ENCODE peak calls at places on chromosomes 7 and 10, in ten cellular contexts. One of them, this sample, is unnamed.

GRCh38 chr10:79393924-79394610 is 46.8 kb downstream of the PPIF start:
- DNase-seq in HCT116: no peak
- DNase-seq in upper lobe of left lung: no peak
- DNase-seq in stomach: no peak
- DNase-seq in spleen: peak
- DNase-seq in transverse colon: peak
- DNase-seq in H1: no peak
- DNase-seq in esophagus muscularis mucosa: no peak
- DNase-seq in sigmoid colon: peak
- DNase-seq in breast epithelium: no peak
- DNase-seq in this sample: no peak

GRCh38 chr10:86946215-86947170 is 10.9 kb downstream of the MMRN2 start:
- DNase-seq in sigmoid colon: peak
- DNase-seq in stomach: peak
- DNase-seq in upper lobe of left lung: peak
- DNase-seq in breast epithelium: peak
- DNase-seq in esophagus muscularis mucosa: no peak
- DNase-seq in transverse colon: peak
- DNase-seq in spleen: no peak
- DNase-seq in H1: no peak
- DNase-seq in HCT116: no peak
- DNase-seq in this sample: peak

GRCh38 chr7:137933270-137934017 is 68.4 kb downstream of the CREB3L2 start:
- DNase-seq in HCT116: no peak
- DNase-seq in breast epithelium: peak
- DNase-seq in stomach: no peak
- DNase-seq in upper lobe of left lung: no peak
- DNase-seq in transverse colon: no peak
- DNase-seq in H1: no peak
- DNase-seq in sigmoid colon: peak
- DNase-seq in esophagus muscularis mucosa: no peak
- DNase-seq in spleen: no peak
- DNase-seq in this sample: no peak

GRCh38 chr10:100586959-100587358 is 51.2 kb downstream of the HIF1AN start:
- DNase-seq in upper lobe of left lung: no peak
- DNase-seq in HCT116: no peak
- DNase-seq in transverse colon: no peak
- DNase-seq in H1: no peak
- DNase-seq in breast epithelium: no peak
- DNase-seq in spleen: no peak
- DNase-seq in sigmoid colon: no peak
- DNase-seq in esophagus muscularis mucosa: peak
- DNase-seq in stomach: no peak
- DNase-seq in this sample: no peak

GRCh38 chr7:1844336-1844955 is 174.4 kb downstream of the ELFN1 start:
- DNase-seq in stomach: no peak
- DNase-seq in sigmoid colon: peak
- DNase-seq in breast epithelium: no peak
- DNase-seq in transverse colon: no peak
- DNase-seq in upper lobe of left lung: no peak
- DNase-seq in H1: no peak
- DNase-seq in spleen: peak
- DNase-seq in HCT116: no peak
- DNase-seq in esophagus muscularis mucosa: no peak
- DNase-seq in this sample: no peak

GRCh38 chr10:91247360-91248111 is 27.1 kb downstream of the PCGF5 start:
- DNase-seq in transverse colon: no peak
- DNase-seq in spleen: no peak
- DNase-seq in upper lobe of left lung: peak
- DNase-seq in sigmoid colon: no peak
- DNase-seq in HCT116: no peak
- DNase-seq in stomach: no peak
- DNase-seq in esophagus muscularis mucosa: no peak
- DNase-seq in H1: no peak
- DNase-seq in breast epithelium: no peak
- DNase-seq in this sample: no peak

GRCh38 chr7:158953912-158954311 is 97.6 kb downstream of the DYNC2I1 start:
- DNase-seq in spleen: no peak
- DNase-seq in H1: no peak
- DNase-seq in upper lobe of left lung: no peak
- DNase-seq in stomach: no peak
- DNase-seq in transverse colon: no peak
- DNase-seq in HCT116: no peak
- DNase-seq in esophagus muscularis mucosa: no peak
- DNase-seq in breast epithelium: no peak
- DNase-seq in sigmoid colon: no peak
- DNase-seq in this sample: no peak

GRCh38 chr10:74728225-74728624 is 98.2 kb upstream of the KAT6B start:
- DNase-seq in sigmoid colon: no peak
- DNase-seq in H1: no peak
- DNase-seq in spleen: no peak
- DNase-seq in transverse colon: no peak
- DNase-seq in upper lobe of left lung: no peak
- DNase-seq in breast epithelium: no peak
- DNase-seq in stomach: no peak
- DNase-seq in esophagus muscularis mucosa: no peak
- DNase-seq in HCT116: peak
- DNase-seq in this sample: no peak

GRCh38 chr10:31697271-31698168 is 231.1 kb downstream of the ARHGAP12 start:
- DNase-seq in esophagus muscularis mucosa: peak
- DNase-seq in H1: no peak
- DNase-seq in spleen: peak
- DNase-seq in breast epithelium: peak
- DNase-seq in stomach: peak
- DNase-seq in transverse colon: peak
- DNase-seq in upper lobe of left lung: peak
- DNase-seq in sigmoid colon: peak
- DNase-seq in HCT116: no peak
- DNase-seq in this sample: no peak

GRCh38 chr10:93874309-93875031 is 19.3 kb upstream of the SLC35G1 start:
- DNase-seq in sigmoid colon: no peak
- DNase-seq in stomach: no peak
- DNase-seq in H1: no peak
- DNase-seq in transverse colon: no peak
- DNase-seq in spleen: no peak
- DNase-seq in HCT116: no peak
- DNase-seq in esophagus muscularis mucosa: no peak
- DNase-seq in breast epithelium: no peak
- DNase-seq in upper lobe of left lung: no peak
- DNase-seq in this sample: no peak

GRCh38 chr10:98041352-98042043 is 11.1 kb upstream of the CRTAC1 start:
- DNase-seq in transverse colon: peak
- DNase-seq in stomach: peak
- DNase-seq in esophagus muscularis mucosa: no peak
- DNase-seq in breast epithelium: no peak
- DNase-seq in sigmoid colon: peak
- DNase-seq in spleen: no peak
- DNase-seq in upper lobe of left lung: peak
- DNase-seq in H1: peak
- DNase-seq in HCT116: peak
- DNase-seq in this sample: no peak

GRCh38 chr10:45555789-45556188 is 116.8 kb downstream of the ZFAND4 start:
- DNase-seq in esophagus muscularis mucosa: no peak
- DNase-seq in spleen: no peak
- DNase-seq in sigmoid colon: no peak
- DNase-seq in transverse colon: no peak
- DNase-seq in H1: no peak
- DNase-seq in HCT116: no peak
- DNase-seq in upper lobe of left lung: no peak
- DNase-seq in stomach: no peak
- DNase-seq in breast epithelium: no peak
- DNase-seq in this sample: no peak

GRCh38 chr7:103343758-103344452 is 662 bp downstream of the DNAJC2 start:
- DNase-seq in H1: no peak
- DNase-seq in spleen: peak
- DNase-seq in sigmoid colon: peak
- DNase-seq in transverse colon: peak
- DNase-seq in upper lobe of left lung: peak
- DNase-seq in stomach: no peak
- DNase-seq in breast epithelium: no peak
- DNase-seq in esophagus muscularis mucosa: no peak
- DNase-seq in HCT116: no peak
- DNase-seq in this sample: no peak

GRCh38 chr10:57395921-57396320 is 871.8 kb downstream of the IPMK start:
- DNase-seq in sigmoid colon: no peak
- DNase-seq in HCT116: no peak
- DNase-seq in transverse colon: no peak
- DNase-seq in spleen: no peak
- DNase-seq in stomach: no peak
- DNase-seq in esophagus muscularis mucosa: no peak
- DNase-seq in H1: no peak
- DNase-seq in breast epithelium: no peak
- DNase-seq in upper lobe of left lung: no peak
- DNase-seq in this sample: no peak

GRCh38 chr10:120741415-120741814 is 109.7 kb upstream of the WDR11 start:
- DNase-seq in H1: no peak
- DNase-seq in upper lobe of left lung: no peak
- DNase-seq in HCT116: no peak
- DNase-seq in spleen: no peak
- DNase-seq in sigmoid colon: no peak
- DNase-seq in esophagus muscularis mucosa: no peak
- DNase-seq in transverse colon: no peak
- DNase-seq in stomach: no peak
- DNase-seq in breast epithelium: no peak
- DNase-seq in this sample: no peak

GRCh38 chr10:96208271-96208670 is 63.1 kb downstream of the BLNK start:
- DNase-seq in H1: no peak
- DNase-seq in spleen: no peak
- DNase-seq in stomach: no peak
- DNase-seq in transverse colon: no peak
- DNase-seq in breast epithelium: no peak
- DNase-seq in sigmoid colon: no peak
- DNase-seq in upper lobe of left lung: no peak
- DNase-seq in esophagus muscularis mucosa: no peak
- DNase-seq in HCT116: no peak
- DNase-seq in this sample: no peak
- TF ChIP-seq POLR2A in H1: no peak
- TF ChIP-seq POLR2A in spleen: no peak
- TF ChIP-seq POLR2A in stomach: no peak
- TF ChIP-seq POLR2A in transverse colon: no peak
- TF ChIP-seq POLR2A in breast epithelium: no peak
- TF ChIP-seq POLR2A in sigmoid colon: no peak
- TF ChIP-seq POLR2A in upper lobe of left lung: no peak
- TF ChIP-seq POLR2A in esophagus muscularis mucosa: no peak
- TF ChIP-seq POLR2A in HCT116: no peak
- TF ChIP-seq POLR2A in this sample: no peak

DNA sequence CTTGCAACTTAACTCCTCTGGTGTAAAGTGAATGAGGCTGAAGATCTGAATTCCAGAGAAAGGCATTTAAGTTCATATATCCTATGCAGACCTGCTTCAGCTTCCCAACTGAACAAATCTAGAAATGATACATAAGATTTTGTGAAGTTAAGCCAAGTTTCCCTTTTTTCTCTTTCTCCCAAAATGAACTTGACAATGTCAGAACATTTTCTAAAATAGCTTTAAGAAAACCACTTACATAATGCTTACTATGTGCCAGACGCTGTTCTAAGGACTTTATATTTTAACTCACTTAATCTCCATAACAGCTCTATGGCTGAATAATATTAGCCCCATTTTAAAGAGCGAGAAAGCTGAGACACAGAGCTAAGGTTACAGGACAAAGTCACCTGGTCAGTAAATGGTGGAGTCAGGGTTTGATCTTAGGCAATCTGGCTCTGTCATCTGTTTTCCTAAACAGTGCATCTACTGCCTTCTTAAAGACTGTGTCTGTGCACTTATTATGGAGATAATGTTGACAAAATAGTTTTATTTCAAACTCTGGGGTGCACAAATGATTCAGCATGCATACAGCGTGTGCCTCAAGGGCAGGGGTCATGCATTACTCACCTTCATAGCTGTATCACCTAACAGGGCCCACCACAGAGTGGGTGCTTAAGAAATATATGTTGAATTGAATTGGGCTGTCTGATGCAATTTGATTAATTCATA is 66.8 kb downstream of the RHOBTB1 start:
- DNase-seq in upper lobe of left lung: no peak
- DNase-seq in transverse colon: no peak
- DNase-seq in spleen: no peak
- DNase-seq in sigmoid colon: no peak
- DNase-seq in H1: no peak
- DNase-seq in stomach: no peak
- DNase-seq in esophagus muscularis mucosa: no peak
- DNase-seq in HCT116: no peak
- DNase-seq in breast epithelium: no peak
- DNase-seq in this sample: no peak
- H3K27ac ChIP-seq in upper lobe of left lung: no peak
- H3K27ac ChIP-seq in transverse colon: no peak
- H3K27ac ChIP-seq in spleen: no peak
- H3K27ac ChIP-seq in sigmoid colon: no peak
- H3K27ac ChIP-seq in H1: no peak
- H3K27ac ChIP-seq in stomach: no peak
- H3K27ac ChIP-seq in esophagus muscularis mucosa: no peak
- H3K27ac ChIP-seq in HCT116: no peak
- H3K27ac ChIP-seq in breast epithelium: no peak
- H3K27ac ChIP-seq in this sample: no peak

GRCh38 chr7:80924090-80924489 is 5.2 kb upstream of the SEMA3C start:
- DNase-seq in esophagus muscularis mucosa: no peak
- DNase-seq in upper lobe of left lung: no peak
- DNase-seq in H1: no peak
- DNase-seq in stomach: no peak
- DNase-seq in HCT116: no peak
- DNase-seq in sigmoid colon: no peak
- DNase-seq in breast epithelium: no peak
- DNase-seq in spleen: no peak
- DNase-seq in transverse colon: no peak
- DNase-seq in this sample: no peak
- TF ChIP-seq POLR2AphosphoS5 in esophagus muscularis mucosa: no peak
- TF ChIP-seq POLR2AphosphoS5 in upper lobe of left lung: no peak
- TF ChIP-seq POLR2AphosphoS5 in H1: no peak
- TF ChIP-seq POLR2AphosphoS5 in stomach: no peak
- TF ChIP-seq POLR2AphosphoS5 in HCT116: no peak
- TF ChIP-seq POLR2AphosphoS5 in sigmoid colon: no peak
- TF ChIP-seq POLR2AphosphoS5 in breast epithelium: no peak
- TF ChIP-seq POLR2AphosphoS5 in spleen: no peak
- TF ChIP-seq POLR2AphosphoS5 in transverse colon: no peak
- TF ChIP-seq POLR2AphosphoS5 in this sample: no peak

DNA sequence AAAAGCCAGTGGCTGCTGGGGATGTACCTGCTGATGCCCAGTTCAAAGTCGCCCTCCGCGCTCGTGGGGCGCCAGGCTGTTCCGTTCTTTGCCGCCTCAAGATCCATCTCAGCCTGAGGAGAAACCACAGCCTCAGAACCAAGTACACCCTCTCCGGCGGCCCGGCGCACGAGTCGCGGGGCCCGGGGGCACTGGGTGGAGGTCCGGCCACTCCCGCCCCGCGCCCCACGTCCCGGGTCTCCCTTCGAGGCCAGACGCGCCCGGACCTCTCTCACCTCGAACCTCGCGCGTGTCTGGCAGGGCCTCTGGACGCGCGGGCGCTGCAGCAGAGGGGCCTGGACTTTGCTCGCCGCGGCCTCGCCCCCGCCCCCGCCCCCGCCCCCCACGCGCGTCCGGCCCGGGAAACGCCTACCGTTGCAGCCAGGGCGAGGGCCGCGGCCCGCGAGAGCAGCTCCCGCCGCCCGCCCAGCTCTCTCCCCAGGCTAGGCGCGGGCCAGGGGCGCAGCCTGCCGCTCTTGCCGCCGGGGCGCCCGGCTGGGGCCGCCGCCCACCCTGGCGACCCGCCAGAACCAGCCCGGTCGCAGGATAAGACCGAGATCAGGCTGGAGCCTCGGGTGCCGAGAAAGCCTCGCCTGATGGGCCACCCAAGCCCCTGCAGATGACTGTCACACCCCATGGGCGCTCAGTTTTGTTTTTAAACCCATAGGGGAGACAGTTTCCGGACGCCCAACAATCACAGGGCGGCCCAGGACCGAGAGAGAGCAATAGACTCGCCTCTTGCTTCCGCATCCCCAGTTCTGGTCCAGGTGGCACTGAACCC is at the start of gene ABCB4:
- DNase-seq in stomach: no peak
- DNase-seq in H1: no peak
- DNase-seq in transverse colon: peak
- DNase-seq in HCT116: no peak
- DNase-seq in upper lobe of left lung: no peak
- DNase-seq in spleen: peak
- DNase-seq in sigmoid colon: no peak
- DNase-seq in breast epithelium: no peak
- DNase-seq in esophagus muscularis mucosa: no peak
- DNase-seq in this sample: no peak
- TF ChIP-seq POLR2A in stomach: no peak
- TF ChIP-seq POLR2A in H1: no peak
- TF ChIP-seq POLR2A in transverse colon: no peak
- TF ChIP-seq POLR2A in HCT116: no peak
- TF ChIP-seq POLR2A in upper lobe of left lung: no peak
- TF ChIP-seq POLR2A in spleen: no peak
- TF ChIP-seq POLR2A in sigmoid colon: no peak
- TF ChIP-seq POLR2A in breast epithelium: no peak
- TF ChIP-seq POLR2A in esophagus muscularis mucosa: no peak
- TF ChIP-seq POLR2A in this sample: no peak

This sample was measured in vagina.